ENCODE peak calls at places on chromosomes 4 and X, in nine cellular contexts. N is left colon; B is activated naive CD8-positive, alpha-beta T cell treated with anti-CD3 and anti-CD28 coated beads, Interleukin-2, amount 50 U/mL, for 24 hours; Z is kidney epithelial cell; V is NCI-H2081; T is MV-4-11; F is iris pigment epithelial cell; Y is fibroblast of the aortic adventitia; L is colonic mucosa. D is an unnamed sample.

GRCh38 chr4:189202869-189203271 is 737.8 kb upstream of the FRG1 start:
- DNase-seq in N (no peak), B (no peak), Z (no peak), V (no peak), T (no peak), F (peak), Y (no peak), L (no peak), D (no peak)

GRCh38 chr4:7804759-7805385 is 134.8 kb downstream of the AFAP1 start:
- DNase-seq in N (no peak), B (no peak), Z (no peak), V (no peak), T (no peak), F (no peak), Y (no peak), L (no peak), D (no peak)

GRCh38 chrX:10486373-10486772 is 134.0 kb downstream of the MID1 start:
- DNase-seq in N (no peak), B (no peak), Z (no peak), V (no peak), T (no peak), F (peak), Y (peak), L (no peak), D (no peak)

GRCh38 chr4:94523033-94523590 is 71.4 kb downstream of the PDLIM5 start:
- DNase-seq in N (no peak), B (no peak), Z (no peak), V (no peak), T (peak), F (no peak), Y (peak), L (no peak), D (no peak)

GRCh38 chr4:154399259-154399974 is 92.2 kb downstream of the DCHS2 start:
- DNase-seq in N (no peak), B (no peak), Z (peak), V (no peak), T (no peak), F (peak), Y (peak), L (no peak), D (no peak)

GRCh38 chr4:159105761-159106243 is 2.9 kb downstream of the RAPGEF2 start:
- DNase-seq in N (peak), B (peak), Z (no peak), V (no peak), T (peak), F (peak), Y (peak), L (no peak), D (no peak)

GRCh38 chr4:124230268-124230667 is 482.3 kb downstream of the ANKRD50 start:
- DNase-seq in N (no peak), B (no peak), Z (no peak), V (no peak), T (no peak), F (no peak), Y (no peak), L (no peak), D (no peak)

GRCh38 chr4:161554372-161554990 is 609.3 kb downstream of the FSTL5 start:
- DNase-seq in N (no peak), B (no peak), Z (peak), V (no peak), T (no peak), F (peak), Y (no peak), L (no peak), D (no peak)

GRCh38 chr4:173698557-173699262 is 168.7 kb upstream of the HAND2 start:
- DNase-seq in N (no peak), B (no peak), Z (no peak), V (no peak), T (no peak), F (no peak), Y (peak), L (no peak), D (no peak)

GRCh38 chr4:54418468-54418867 is 189.4 kb downstream of the PDGFRA start:
- DNase-seq in N (no peak), B (no peak), Z (no peak), V (no peak), T (no peak), F (no peak), Y (no peak), L (no peak), D (no peak)

GRCh38 chr4:137083571-137083970 is 448.7 kb downstream of the PCDH18 start:
- DNase-seq in N (no peak), B (no peak), Z (no peak), V (no peak), T (no peak), F (peak), Y (peak), L (no peak), D (no peak)

GRCh38 chr4:150475763-150476162 is 106.2 kb upstream of the MAB21L2 start:
- DNase-seq in N (no peak), B (no peak), Z (no peak), V (no peak), T (no peak), F (no peak), Y (no peak), L (no peak), D (no peak)

GRCh38 chr4:7754565-7755262 is 184.9 kb downstream of the AFAP1 start:
- DNase-seq in N (no peak), B (no peak), Z (no peak), V (no peak), T (no peak), F (no peak), Y (no peak), L (no peak), D (no peak)

GRCh38 chr4:87974856-87975462 is 555 bp upstream of the SPP1 start:
- DNase-seq in N (no peak), B (no peak), Z (peak), V (no peak), T (no peak), F (no peak), Y (no peak), L (no peak), D (no peak)

GRCh38 chr4:87872043-87872442 is 39.3 kb downstream of the MEPE start:
- DNase-seq in N (no peak), B (no peak), Z (no peak), V (no peak), T (no peak), F (no peak), Y (no peak), L (no peak), D (no peak)

GRCh38 chrX:55149242-55149641 is 60.4 kb downstream of the PAGE2 start:
- DNase-seq in N (no peak), B (no peak), Z (no peak), V (no peak), T (no peak), F (no peak), Y (peak), L (no peak), D (no peak)

GRCh38 chr4:142719854-142720541 is 126.1 kb downstream of the INPP4B start:
- DNase-seq in N (no peak), B (no peak), Z (no peak), V (peak), T (no peak), F (peak), Y (peak), L (no peak), D (no peak)

GRCh38 chr4:2260336-2261109 is 1.4 kb downstream of the MXD4 start:
- DNase-seq in N (peak), B (no peak), Z (no peak), V (no peak), T (no peak), F (no peak), Y (no peak), L (no peak), D (peak)